ENCODE peak calls at places on chromosomes 11 and 22, in nine cellular contexts. One of them, this sample, is unnamed.

GRCh38 chr11:102730036-102730815 is 5.5 kb upstream of the MMP8 start:
- DNase-seq in HCT116: no peak
- DNase-seq in Peyer's patch: no peak
- DNase-seq in suprapubic skin: no peak
- DNase-seq in prostate gland: no peak
- DNase-seq in H1: no peak
- DNase-seq in tibial nerve: no peak
- DNase-seq in body of pancreas: no peak
- DNase-seq in ovary: no peak
- DNase-seq in this sample: no peak

GRCh38 chr11:72278911-72279310 is 34.9 kb upstream of the PHOX2A start:
- DNase-seq in HCT116: peak; percentile 4
- DNase-seq in Peyer's patch: no peak
- DNase-seq in suprapubic skin: no peak
- DNase-seq in prostate gland: no peak
- DNase-seq in H1: no peak
- DNase-seq in tibial nerve: no peak
- DNase-seq in body of pancreas: no peak
- DNase-seq in ovary: no peak
- DNase-seq in this sample: no peak

GRCh38 chr22:50083462-50084081 is 1.7 kb downstream of the MLC1 start:
- DNase-seq in HCT116: no peak
- DNase-seq in Peyer's patch: no peak
- DNase-seq in suprapubic skin: no peak
- DNase-seq in prostate gland: no peak
- DNase-seq in H1: no peak
- DNase-seq in tibial nerve: no peak
- DNase-seq in body of pancreas: no peak
- DNase-seq in ovary: no peak
- DNase-seq in this sample: no peak

GRCh38 chr11:120613264-120614226 is 102.0 kb downstream of the GRIK4 start:
- DNase-seq in HCT116: no peak
- DNase-seq in Peyer's patch: no peak
- DNase-seq in suprapubic skin: no peak
- DNase-seq in prostate gland: no peak
- DNase-seq in H1: no peak
- DNase-seq in tibial nerve: no peak
- DNase-seq in body of pancreas: no peak
- DNase-seq in ovary: no peak
- DNase-seq in this sample: no peak

GRCh38 chr11:62505784-62506145 is 40.8 kb downstream of the AHNAK start:
- DNase-seq in HCT116: no peak
- DNase-seq in Peyer's patch: no peak
- DNase-seq in suprapubic skin: no peak
- DNase-seq in prostate gland: no peak
- DNase-seq in H1: no peak
- DNase-seq in tibial nerve: no peak
- DNase-seq in body of pancreas: peak; percentile 23
- DNase-seq in ovary: peak; percentile 24
- DNase-seq in this sample: no peak

GRCh38 chr11:110305169-110306018 is 9.0 kb upstream of the RDX start:
- DNase-seq in HCT116: no peak
- DNase-seq in Peyer's patch: no peak
- DNase-seq in suprapubic skin: no peak
- DNase-seq in prostate gland: no peak
- DNase-seq in H1: no peak
- DNase-seq in tibial nerve: no peak
- DNase-seq in body of pancreas: no peak
- DNase-seq in ovary: no peak
- DNase-seq in this sample: no peak

GRCh38 chr11:76674517-76675400 is 4.2 kb upstream of the LRRC32 start:
- DNase-seq in HCT116: no peak
- DNase-seq in Peyer's patch: peak; percentile 72
- DNase-seq in suprapubic skin: no peak
- DNase-seq in prostate gland: no peak
- DNase-seq in H1: no peak
- DNase-seq in tibial nerve: no peak
- DNase-seq in body of pancreas: no peak
- DNase-seq in ovary: no peak
- DNase-seq in this sample: no peak

GRCh38 chr22:44091021-44091721 is 67.1 kb downstream of the PARVB start:
- DNase-seq in HCT116: peak; percentile 6
- DNase-seq in Peyer's patch: no peak
- DNase-seq in suprapubic skin: no peak
- DNase-seq in prostate gland: no peak
- DNase-seq in H1: no peak
- DNase-seq in tibial nerve: no peak
- DNase-seq in body of pancreas: no peak
- DNase-seq in ovary: no peak
- DNase-seq in this sample: no peak

GRCh38 chr22:38291201-38291777 is 18.5 kb upstream of the TMEM184B start:
- DNase-seq in HCT116: no peak
- DNase-seq in Peyer's patch: no peak
- DNase-seq in suprapubic skin: no peak
- DNase-seq in prostate gland: no peak
- DNase-seq in H1: no peak
- DNase-seq in tibial nerve: no peak
- DNase-seq in body of pancreas: no peak
- DNase-seq in ovary: no peak
- DNase-seq in this sample: no peak
- TF ChIP-seq POLR2A in HCT116: no peak
- TF ChIP-seq POLR2A in Peyer's patch: no peak
- TF ChIP-seq POLR2A in suprapubic skin: no peak
- TF ChIP-seq POLR2A in prostate gland: no peak
- TF ChIP-seq POLR2A in H1: no peak
- TF ChIP-seq POLR2A in tibial nerve: no peak
- TF ChIP-seq POLR2A in body of pancreas: no peak
- TF ChIP-seq POLR2A in ovary: no peak
- TF ChIP-seq POLR2A in this sample: no peak

DNA sequence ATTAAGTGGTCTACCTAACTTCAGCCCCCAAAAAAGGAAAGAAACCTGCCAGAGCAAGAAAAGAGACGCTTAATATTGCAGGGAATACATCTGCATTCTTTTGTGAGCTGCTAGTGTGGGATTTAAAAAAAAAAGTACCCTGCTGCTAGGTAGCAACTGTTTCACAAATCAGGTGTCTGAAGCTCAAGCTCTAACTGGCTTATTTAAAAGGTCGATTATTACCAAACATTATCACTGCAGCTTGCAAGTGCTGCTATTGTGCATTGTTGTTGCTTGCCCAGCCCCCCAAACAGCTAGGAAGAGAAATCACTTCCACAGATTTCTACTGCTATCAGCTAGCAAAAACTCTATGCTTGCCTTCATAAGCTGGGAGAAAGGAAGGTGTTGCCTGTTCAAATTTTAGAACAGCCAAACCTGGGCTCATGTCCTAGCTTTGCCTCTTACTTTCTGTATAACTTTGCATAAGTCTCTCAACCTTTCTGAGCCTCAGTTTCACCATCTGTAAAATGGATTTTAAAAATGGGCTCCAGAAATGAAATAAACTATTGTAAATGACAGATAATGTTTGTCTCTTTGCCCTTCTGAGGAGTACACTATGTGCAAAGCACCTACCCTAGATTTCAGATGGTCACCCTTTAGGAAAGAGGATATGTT is 68.9 kb downstream of the FAM168A start:
- DNase-seq in HCT116: no peak
- DNase-seq in Peyer's patch: no peak
- DNase-seq in suprapubic skin: no peak
- DNase-seq in prostate gland: no peak
- DNase-seq in H1: no peak
- DNase-seq in tibial nerve: no peak
- DNase-seq in body of pancreas: peak; percentile 20
- DNase-seq in ovary: no peak
- DNase-seq in this sample: no peak
- H3K27ac ChIP-seq in HCT116: no peak overlapping the region
- H3K27ac ChIP-seq in Peyer's patch: peak overlapping the region; percentile 37
- H3K27ac ChIP-seq in suprapubic skin: peak overlapping the region; percentile 62
- H3K27ac ChIP-seq in prostate gland: peak overlapping the region; percentile 64
- H3K27ac ChIP-seq in H1: no peak overlapping the region
- H3K27ac ChIP-seq in tibial nerve: peak overlapping the region; percentile 66
- H3K27ac ChIP-seq in body of pancreas: peak overlapping the region; percentile 66
- H3K27ac ChIP-seq in ovary: no peak overlapping the region
- H3K27ac ChIP-seq in this sample: no peak overlapping the region

DNA sequence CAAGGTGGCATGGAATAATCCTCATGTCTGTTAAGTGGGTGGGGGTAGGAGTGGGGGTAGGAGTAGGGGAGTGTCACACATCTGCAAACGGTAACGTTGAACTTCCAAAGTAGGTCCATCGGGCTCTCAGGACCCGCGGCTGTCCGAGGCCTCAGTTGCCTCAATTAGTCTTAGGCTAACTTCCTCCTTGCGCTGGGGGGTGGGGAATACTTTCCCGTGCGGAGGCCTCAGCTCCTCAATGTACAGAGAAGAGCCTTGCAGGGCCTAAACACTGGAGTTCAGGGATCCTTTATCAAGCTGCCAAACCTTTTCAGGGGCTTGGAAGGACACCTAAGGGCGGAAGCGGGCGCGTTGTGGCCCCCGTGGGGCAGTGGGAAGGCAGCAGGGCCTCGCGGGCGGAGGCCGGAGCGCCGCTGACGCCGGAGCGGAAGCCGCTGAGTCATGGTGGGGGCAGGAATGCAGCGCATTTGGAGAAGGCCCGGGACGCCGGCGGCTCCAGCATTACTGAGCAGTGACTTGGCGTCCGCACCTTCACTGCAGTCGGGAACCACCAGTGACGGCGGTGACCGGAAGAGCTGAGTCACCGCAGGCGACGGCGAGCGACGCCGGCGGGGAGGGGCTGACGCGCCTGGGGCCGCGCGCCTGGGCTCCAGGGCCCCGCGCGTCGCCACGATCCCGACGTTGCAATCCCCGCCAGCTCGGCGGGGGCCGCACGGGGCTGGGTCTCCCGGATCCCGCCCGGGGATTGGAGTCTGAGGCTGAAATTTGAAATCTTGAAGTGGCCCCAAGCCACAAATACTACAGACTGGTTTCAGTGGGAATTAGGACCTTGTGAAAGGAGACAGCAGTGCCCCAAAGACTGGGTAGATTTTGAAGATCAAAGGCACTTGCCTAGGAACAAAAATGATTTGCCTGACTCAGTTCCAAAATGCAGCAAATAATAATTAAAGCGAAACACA is 20.2 kb upstream of the IPO7 start:
- DNase-seq in HCT116: peak; percentile 97
- DNase-seq in Peyer's patch: peak; percentile 79
- DNase-seq in suprapubic skin: peak; percentile 97
- DNase-seq in prostate gland: peak; percentile 96
- DNase-seq in H1: peak; percentile 88
- DNase-seq in tibial nerve: peak; percentile 82
- DNase-seq in body of pancreas: peak; percentile 97
- DNase-seq in ovary: peak; percentile 89
- DNase-seq in this sample: peak; percentile 93
- TF ChIP-seq POLR2A in HCT116: peak; percentile 8
- TF ChIP-seq POLR2A in Peyer's patch: peak; percentile 62
- TF ChIP-seq POLR2A in suprapubic skin: peak; percentile 28
- TF ChIP-seq POLR2A in prostate gland: peak; percentile 74
- TF ChIP-seq POLR2A in H1: peak; percentile 80
- TF ChIP-seq POLR2A in tibial nerve: peak; percentile 41
- TF ChIP-seq POLR2A in body of pancreas: peak; percentile 86
- TF ChIP-seq POLR2A in ovary: peak; percentile 69
- TF ChIP-seq POLR2A in this sample: peak; percentile 76

DNA sequence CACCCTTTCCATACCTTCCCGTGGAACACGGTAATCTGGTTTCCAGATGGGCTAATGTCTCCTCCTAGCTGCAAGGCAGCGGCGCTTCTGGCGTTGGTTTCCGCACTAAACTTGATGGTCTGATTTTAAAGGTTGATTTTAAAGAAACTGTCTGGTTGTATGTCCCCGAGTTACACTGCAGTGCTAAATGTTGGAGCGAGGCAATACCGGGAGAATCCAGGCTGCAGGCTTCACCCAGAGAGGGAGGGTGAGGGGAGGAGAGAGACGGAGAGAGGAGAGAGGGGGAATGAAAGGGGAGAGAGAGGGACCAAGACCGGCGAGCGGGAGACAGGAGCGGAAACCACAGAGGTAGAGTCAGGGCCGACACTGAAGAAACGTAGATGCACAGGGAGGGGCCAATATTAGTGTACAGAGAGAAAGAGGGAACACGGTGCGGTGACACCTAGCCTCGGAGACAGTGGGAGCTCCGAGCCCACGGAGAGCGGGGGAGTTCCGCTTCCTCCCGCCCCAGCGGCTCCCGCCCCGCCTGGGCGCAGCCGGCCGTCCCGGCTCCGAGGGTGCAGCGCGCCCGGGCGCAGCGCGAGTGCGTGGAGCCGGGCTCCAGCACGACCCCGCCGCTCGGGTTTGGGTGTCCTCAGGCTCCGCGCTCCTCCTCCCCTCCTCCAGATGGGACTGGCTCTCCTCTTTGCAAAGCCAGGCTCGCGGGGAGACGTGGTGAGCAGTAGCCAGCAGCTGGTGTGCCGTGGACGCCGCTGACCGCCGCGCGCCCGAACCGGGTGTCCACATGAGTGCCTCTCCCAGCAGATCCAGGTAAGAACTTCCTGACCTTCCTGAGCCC is 71.9 kb upstream of the GRAMD1B start:
- DNase-seq in HCT116: no peak
- DNase-seq in Peyer's patch: peak; percentile 30
- DNase-seq in suprapubic skin: no peak
- DNase-seq in prostate gland: no peak
- DNase-seq in H1: peak; percentile 68
- DNase-seq in tibial nerve: no peak
- DNase-seq in body of pancreas: no peak
- DNase-seq in ovary: peak; percentile 14
- DNase-seq in this sample: no peak
- H3K27ac ChIP-seq in HCT116: no peak overlapping the region
- H3K27ac ChIP-seq in Peyer's patch: no peak overlapping the region
- H3K27ac ChIP-seq in suprapubic skin: no peak overlapping the region
- H3K27ac ChIP-seq in prostate gland: no peak overlapping the region
- H3K27ac ChIP-seq in H1: no peak overlapping the region
- H3K27ac ChIP-seq in tibial nerve: no peak overlapping the region
- H3K27ac ChIP-seq in body of pancreas: no peak overlapping the region
- H3K27ac ChIP-seq in ovary: no peak overlapping the region
- H3K27ac ChIP-seq in this sample: no peak overlapping the region